ENCODE peak calls at places on chromosomes 3 and 15, in six cellular contexts. One of them, this sample, is unnamed.

GRCh38 chr15:74783072-74783807 is 1.4 kb downstream of the CSK start:
- DNase-seq in NCI-H1436 treated with DMSO at 0.1 percent for 48 hours: no peak
- DNase-seq in stimulated activated CD8-positive, alpha-beta memory T cell treated with anti-CD3 and anti-CD28 coated beads, Interleukin-2, amount 100 ng/mL, for 1 hour: no peak
- DNase-seq in stimulated activated CD4-positive, alpha-beta T cell treated with anti-CD3 and anti-CD28 coated beads, Interleukin-1b, Interleukin-23, amount 100 ng/mL, for 48 hours: no peak
- DNase-seq in HT-29: peak; percentile 55
- DNase-seq in activated CD8-positive, alpha-beta memory T cell treated with anti-CD3 and anti-CD28 coated beads for 48 hours: no peak
- DNase-seq in this sample: peak; percentile 60

GRCh38 chr15:75891895-75892294 is 11.8 kb upstream of the FBXO22 start:
- DNase-seq in NCI-H1436 treated with DMSO at 0.1 percent for 48 hours: no peak
- DNase-seq in stimulated activated CD8-positive, alpha-beta memory T cell treated with anti-CD3 and anti-CD28 coated beads, Interleukin-2, amount 100 ng/mL, for 1 hour: no peak
- DNase-seq in stimulated activated CD4-positive, alpha-beta T cell treated with anti-CD3 and anti-CD28 coated beads, Interleukin-1b, Interleukin-23, amount 100 ng/mL, for 48 hours: no peak
- DNase-seq in HT-29: peak; percentile 14
- DNase-seq in activated CD8-positive, alpha-beta memory T cell treated with anti-CD3 and anti-CD28 coated beads for 48 hours: no peak
- DNase-seq in this sample: no peak

GRCh38 chr3:13299531-13300155 is 120.5 kb downstream of the NUP210 start:
- DNase-seq in NCI-H1436 treated with DMSO at 0.1 percent for 48 hours: no peak
- DNase-seq in stimulated activated CD8-positive, alpha-beta memory T cell treated with anti-CD3 and anti-CD28 coated beads, Interleukin-2, amount 100 ng/mL, for 1 hour: no peak
- DNase-seq in stimulated activated CD4-positive, alpha-beta T cell treated with anti-CD3 and anti-CD28 coated beads, Interleukin-1b, Interleukin-23, amount 100 ng/mL, for 48 hours: no peak
- DNase-seq in HT-29: no peak
- DNase-seq in activated CD8-positive, alpha-beta memory T cell treated with anti-CD3 and anti-CD28 coated beads for 48 hours: no peak
- DNase-seq in this sample: no peak

GRCh38 chr3:71142440-71143161 is 440.9 kb downstream of the FOXP1 start:
- DNase-seq in NCI-H1436 treated with DMSO at 0.1 percent for 48 hours: no peak
- DNase-seq in stimulated activated CD8-positive, alpha-beta memory T cell treated with anti-CD3 and anti-CD28 coated beads, Interleukin-2, amount 100 ng/mL, for 1 hour: no peak
- DNase-seq in stimulated activated CD4-positive, alpha-beta T cell treated with anti-CD3 and anti-CD28 coated beads, Interleukin-1b, Interleukin-23, amount 100 ng/mL, for 48 hours: no peak
- DNase-seq in HT-29: peak; percentile 62
- DNase-seq in activated CD8-positive, alpha-beta memory T cell treated with anti-CD3 and anti-CD28 coated beads for 48 hours: no peak
- DNase-seq in this sample: no peak

GRCh38 chr3:81394656-81395055 is 366.8 kb downstream of the GBE1 start:
- DNase-seq in NCI-H1436 treated with DMSO at 0.1 percent for 48 hours: peak; percentile 34
- DNase-seq in stimulated activated CD8-positive, alpha-beta memory T cell treated with anti-CD3 and anti-CD28 coated beads, Interleukin-2, amount 100 ng/mL, for 1 hour: no peak
- DNase-seq in stimulated activated CD4-positive, alpha-beta T cell treated with anti-CD3 and anti-CD28 coated beads, Interleukin-1b, Interleukin-23, amount 100 ng/mL, for 48 hours: no peak
- DNase-seq in HT-29: no peak
- DNase-seq in activated CD8-positive, alpha-beta memory T cell treated with anti-CD3 and anti-CD28 coated beads for 48 hours: no peak
- DNase-seq in this sample: no peak

GRCh38 chr3:180926526-180926925 is 14.1 kb downstream of the FXR1 start:
- DNase-seq in NCI-H1436 treated with DMSO at 0.1 percent for 48 hours: no peak
- DNase-seq in stimulated activated CD8-positive, alpha-beta memory T cell treated with anti-CD3 and anti-CD28 coated beads, Interleukin-2, amount 100 ng/mL, for 1 hour: no peak
- DNase-seq in stimulated activated CD4-positive, alpha-beta T cell treated with anti-CD3 and anti-CD28 coated beads, Interleukin-1b, Interleukin-23, amount 100 ng/mL, for 48 hours: no peak
- DNase-seq in HT-29: no peak
- DNase-seq in activated CD8-positive, alpha-beta memory T cell treated with anti-CD3 and anti-CD28 coated beads for 48 hours: no peak
- DNase-seq in this sample: no peak

GRCh38 chr3:189624130-189624529 is 7.1 kb upstream of the TP63 start:
- DNase-seq in NCI-H1436 treated with DMSO at 0.1 percent for 48 hours: no peak
- DNase-seq in stimulated activated CD8-positive, alpha-beta memory T cell treated with anti-CD3 and anti-CD28 coated beads, Interleukin-2, amount 100 ng/mL, for 1 hour: no peak
- DNase-seq in stimulated activated CD4-positive, alpha-beta T cell treated with anti-CD3 and anti-CD28 coated beads, Interleukin-1b, Interleukin-23, amount 100 ng/mL, for 48 hours: no peak
- DNase-seq in HT-29: no peak
- DNase-seq in activated CD8-positive, alpha-beta memory T cell treated with anti-CD3 and anti-CD28 coated beads for 48 hours: no peak
- DNase-seq in this sample: no peak

GRCh38 chr3:120418866-120419490 is 31.8 kb downstream of the FSTL1 start:
- DNase-seq in NCI-H1436 treated with DMSO at 0.1 percent for 48 hours: peak; percentile 60
- DNase-seq in stimulated activated CD8-positive, alpha-beta memory T cell treated with anti-CD3 and anti-CD28 coated beads, Interleukin-2, amount 100 ng/mL, for 1 hour: no peak
- DNase-seq in stimulated activated CD4-positive, alpha-beta T cell treated with anti-CD3 and anti-CD28 coated beads, Interleukin-1b, Interleukin-23, amount 100 ng/mL, for 48 hours: no peak
- DNase-seq in HT-29: peak; percentile 88
- DNase-seq in activated CD8-positive, alpha-beta memory T cell treated with anti-CD3 and anti-CD28 coated beads for 48 hours: no peak
- DNase-seq in this sample: no peak

GRCh38 chr3:32593903-32594525 is 23.4 kb upstream of the DYNC1LI1 start:
- DNase-seq in NCI-H1436 treated with DMSO at 0.1 percent for 48 hours: no peak
- DNase-seq in stimulated activated CD8-positive, alpha-beta memory T cell treated with anti-CD3 and anti-CD28 coated beads, Interleukin-2, amount 100 ng/mL, for 1 hour: no peak
- DNase-seq in stimulated activated CD4-positive, alpha-beta T cell treated with anti-CD3 and anti-CD28 coated beads, Interleukin-1b, Interleukin-23, amount 100 ng/mL, for 48 hours: no peak
- DNase-seq in HT-29: no peak
- DNase-seq in activated CD8-positive, alpha-beta memory T cell treated with anti-CD3 and anti-CD28 coated beads for 48 hours: no peak
- DNase-seq in this sample: no peak

GRCh38 chr3:105195260-105195659 is 171.4 kb upstream of the ALCAM start:
- DNase-seq in NCI-H1436 treated with DMSO at 0.1 percent for 48 hours: no peak
- DNase-seq in stimulated activated CD8-positive, alpha-beta memory T cell treated with anti-CD3 and anti-CD28 coated beads, Interleukin-2, amount 100 ng/mL, for 1 hour: no peak
- DNase-seq in stimulated activated CD4-positive, alpha-beta T cell treated with anti-CD3 and anti-CD28 coated beads, Interleukin-1b, Interleukin-23, amount 100 ng/mL, for 48 hours: no peak
- DNase-seq in HT-29: no peak
- DNase-seq in activated CD8-positive, alpha-beta memory T cell treated with anti-CD3 and anti-CD28 coated beads for 48 hours: no peak
- DNase-seq in this sample: no peak

GRCh38 chr3:183356920-183357319 is 71.5 kb downstream of the MCF2L2 start:
- DNase-seq in NCI-H1436 treated with DMSO at 0.1 percent for 48 hours: no peak
- DNase-seq in stimulated activated CD8-positive, alpha-beta memory T cell treated with anti-CD3 and anti-CD28 coated beads, Interleukin-2, amount 100 ng/mL, for 1 hour: no peak
- DNase-seq in stimulated activated CD4-positive, alpha-beta T cell treated with anti-CD3 and anti-CD28 coated beads, Interleukin-1b, Interleukin-23, amount 100 ng/mL, for 48 hours: no peak
- DNase-seq in HT-29: no peak
- DNase-seq in activated CD8-positive, alpha-beta memory T cell treated with anti-CD3 and anti-CD28 coated beads for 48 hours: no peak
- DNase-seq in this sample: no peak

GRCh38 chr3:167983583-167983982 is 112.1 kb downstream of the GOLIM4 start:
- DNase-seq in NCI-H1436 treated with DMSO at 0.1 percent for 48 hours: no peak
- DNase-seq in stimulated activated CD8-positive, alpha-beta memory T cell treated with anti-CD3 and anti-CD28 coated beads, Interleukin-2, amount 100 ng/mL, for 1 hour: no peak
- DNase-seq in stimulated activated CD4-positive, alpha-beta T cell treated with anti-CD3 and anti-CD28 coated beads, Interleukin-1b, Interleukin-23, amount 100 ng/mL, for 48 hours: no peak
- DNase-seq in HT-29: no peak
- DNase-seq in activated CD8-positive, alpha-beta memory T cell treated with anti-CD3 and anti-CD28 coated beads for 48 hours: no peak
- DNase-seq in this sample: no peak

GRCh38 chr3:94413721-94414106 is 350.9 kb downstream of the NSUN3 start:
- DNase-seq in NCI-H1436 treated with DMSO at 0.1 percent for 48 hours: no peak
- DNase-seq in stimulated activated CD8-positive, alpha-beta memory T cell treated with anti-CD3 and anti-CD28 coated beads, Interleukin-2, amount 100 ng/mL, for 1 hour: no peak
- DNase-seq in stimulated activated CD4-positive, alpha-beta T cell treated with anti-CD3 and anti-CD28 coated beads, Interleukin-1b, Interleukin-23, amount 100 ng/mL, for 48 hours: no peak
- DNase-seq in HT-29: no peak
- DNase-seq in activated CD8-positive, alpha-beta memory T cell treated with anti-CD3 and anti-CD28 coated beads for 48 hours: no peak
- DNase-seq in this sample: no peak

GRCh38 chr3:153372326-153372725 is 210.3 kb downstream of the RAP2B start:
- DNase-seq in NCI-H1436 treated with DMSO at 0.1 percent for 48 hours: no peak
- DNase-seq in stimulated activated CD8-positive, alpha-beta memory T cell treated with anti-CD3 and anti-CD28 coated beads, Interleukin-2, amount 100 ng/mL, for 1 hour: no peak
- DNase-seq in stimulated activated CD4-positive, alpha-beta T cell treated with anti-CD3 and anti-CD28 coated beads, Interleukin-1b, Interleukin-23, amount 100 ng/mL, for 48 hours: no peak
- DNase-seq in HT-29: no peak
- DNase-seq in activated CD8-positive, alpha-beta memory T cell treated with anti-CD3 and anti-CD28 coated beads for 48 hours: no peak
- DNase-seq in this sample: no peak

GRCh38 chr3:197482001-197482400 is 73.8 kb downstream of the BDH1 start:
- DNase-seq in NCI-H1436 treated with DMSO at 0.1 percent for 48 hours: no peak
- DNase-seq in stimulated activated CD8-positive, alpha-beta memory T cell treated with anti-CD3 and anti-CD28 coated beads, Interleukin-2, amount 100 ng/mL, for 1 hour: no peak
- DNase-seq in stimulated activated CD4-positive, alpha-beta T cell treated with anti-CD3 and anti-CD28 coated beads, Interleukin-1b, Interleukin-23, amount 100 ng/mL, for 48 hours: no peak
- DNase-seq in HT-29: no peak
- DNase-seq in activated CD8-positive, alpha-beta memory T cell treated with anti-CD3 and anti-CD28 coated beads for 48 hours: no peak
- DNase-seq in this sample: no peak

GRCh38 chr3:60743631-60744164 is 507.6 kb downstream of the FHIT start:
- DNase-seq in NCI-H1436 treated with DMSO at 0.1 percent for 48 hours: no peak
- DNase-seq in stimulated activated CD8-positive, alpha-beta memory T cell treated with anti-CD3 and anti-CD28 coated beads, Interleukin-2, amount 100 ng/mL, for 1 hour: no peak
- DNase-seq in stimulated activated CD4-positive, alpha-beta T cell treated with anti-CD3 and anti-CD28 coated beads, Interleukin-1b, Interleukin-23, amount 100 ng/mL, for 48 hours: no peak
- DNase-seq in HT-29: no peak
- DNase-seq in activated CD8-positive, alpha-beta memory T cell treated with anti-CD3 and anti-CD28 coated beads for 48 hours: no peak
- DNase-seq in this sample: no peak

GRCh38 chr15:73322665-73323373 is 45.9 kb downstream of the HCN4 start:
- DNase-seq in NCI-H1436 treated with DMSO at 0.1 percent for 48 hours: no peak
- DNase-seq in stimulated activated CD8-positive, alpha-beta memory T cell treated with anti-CD3 and anti-CD28 coated beads, Interleukin-2, amount 100 ng/mL, for 1 hour: no peak
- DNase-seq in stimulated activated CD4-positive, alpha-beta T cell treated with anti-CD3 and anti-CD28 coated beads, Interleukin-1b, Interleukin-23, amount 100 ng/mL, for 48 hours: no peak
- DNase-seq in HT-29: no peak
- DNase-seq in activated CD8-positive, alpha-beta memory T cell treated with anti-CD3 and anti-CD28 coated beads for 48 hours: no peak
- DNase-seq in this sample: no peak

GRCh38 chr3:100335137-100335833 is 728 bp downstream of the NIT2 start:
- DNase-seq in NCI-H1436 treated with DMSO at 0.1 percent for 48 hours: no peak
- DNase-seq in stimulated activated CD8-positive, alpha-beta memory T cell treated with anti-CD3 and anti-CD28 coated beads, Interleukin-2, amount 100 ng/mL, for 1 hour: no peak
- DNase-seq in stimulated activated CD4-positive, alpha-beta T cell treated with anti-CD3 and anti-CD28 coated beads, Interleukin-1b, Interleukin-23, amount 100 ng/mL, for 48 hours: peak; percentile 23
- DNase-seq in HT-29: peak; percentile 37
- DNase-seq in activated CD8-positive, alpha-beta memory T cell treated with anti-CD3 and anti-CD28 coated beads for 48 hours: peak; percentile 23
- DNase-seq in this sample: peak; percentile 25

GRCh38 chr3:37123292-37123691 is 51.1 kb downstream of the LRRFIP2 start:
- DNase-seq in NCI-H1436 treated with DMSO at 0.1 percent for 48 hours: no peak
- DNase-seq in stimulated activated CD8-positive, alpha-beta memory T cell treated with anti-CD3 and anti-CD28 coated beads, Interleukin-2, amount 100 ng/mL, for 1 hour: no peak
- DNase-seq in stimulated activated CD4-positive, alpha-beta T cell treated with anti-CD3 and anti-CD28 coated beads, Interleukin-1b, Interleukin-23, amount 100 ng/mL, for 48 hours: no peak
- DNase-seq in HT-29: no peak
- DNase-seq in activated CD8-positive, alpha-beta memory T cell treated with anti-CD3 and anti-CD28 coated beads for 48 hours: no peak
- DNase-seq in this sample: no peak

GRCh38 chr3:152272771-152273242 is 4.1 kb downstream of the MBNL1 start:
- DNase-seq in NCI-H1436 treated with DMSO at 0.1 percent for 48 hours: no peak
- DNase-seq in stimulated activated CD8-positive, alpha-beta memory T cell treated with anti-CD3 and anti-CD28 coated beads, Interleukin-2, amount 100 ng/mL, for 1 hour: no peak
- DNase-seq in stimulated activated CD4-positive, alpha-beta T cell treated with anti-CD3 and anti-CD28 coated beads, Interleukin-1b, Interleukin-23, amount 100 ng/mL, for 48 hours: peak; percentile 60
- DNase-seq in HT-29: no peak
- DNase-seq in activated CD8-positive, alpha-beta memory T cell treated with anti-CD3 and anti-CD28 coated beads for 48 hours: no peak
- DNase-seq in this sample: no peak

GRCh38 chr3:155370198-155370597 is 76.7 kb upstream of the STRIT1 start:
- DNase-seq in NCI-H1436 treated with DMSO at 0.1 percent for 48 hours: no peak
- DNase-seq in stimulated activated CD8-positive, alpha-beta memory T cell treated with anti-CD3 and anti-CD28 coated beads, Interleukin-2, amount 100 ng/mL, for 1 hour: no peak
- DNase-seq in stimulated activated CD4-positive, alpha-beta T cell treated with anti-CD3 and anti-CD28 coated beads, Interleukin-1b, Interleukin-23, amount 100 ng/mL, for 48 hours: no peak
- DNase-seq in HT-29: no peak
- DNase-seq in activated CD8-positive, alpha-beta memory T cell treated with anti-CD3 and anti-CD28 coated beads for 48 hours: no peak
- DNase-seq in this sample: no peak

GRCh38 chr15:76903251-76903681 is 1.9 kb downstream of the SCAPER start:
- DNase-seq in NCI-H1436 treated with DMSO at 0.1 percent for 48 hours: no peak
- DNase-seq in stimulated activated CD8-positive, alpha-beta memory T cell treated with anti-CD3 and anti-CD28 coated beads, Interleukin-2, amount 100 ng/mL, for 1 hour: no peak
- DNase-seq in stimulated activated CD4-positive, alpha-beta T cell treated with anti-CD3 and anti-CD28 coated beads, Interleukin-1b, Interleukin-23, amount 100 ng/mL, for 48 hours: no peak
- DNase-seq in HT-29: peak; percentile 37
- DNase-seq in activated CD8-positive, alpha-beta memory T cell treated with anti-CD3 and anti-CD28 coated beads for 48 hours: no peak
- DNase-seq in this sample: peak; percentile 33

GRCh38 chr3:83523470-83524073 is 1435.2 kb upstream of the CADM2 start:
- DNase-seq in NCI-H1436 treated with DMSO at 0.1 percent for 48 hours: peak; percentile 1
- DNase-seq in stimulated activated CD8-positive, alpha-beta memory T cell treated with anti-CD3 and anti-CD28 coated beads, Interleukin-2, amount 100 ng/mL, for 1 hour: no peak
- DNase-seq in stimulated activated CD4-positive, alpha-beta T cell treated with anti-CD3 and anti-CD28 coated beads, Interleukin-1b, Interleukin-23, amount 100 ng/mL, for 48 hours: no peak
- DNase-seq in HT-29: peak; percentile 20
- DNase-seq in activated CD8-positive, alpha-beta memory T cell treated with anti-CD3 and anti-CD28 coated beads for 48 hours: no peak
- DNase-seq in this sample: no peak

GRCh38 chr3:4687167-4687566 is 194.0 kb downstream of the ITPR1 start:
- DNase-seq in NCI-H1436 treated with DMSO at 0.1 percent for 48 hours: no peak
- DNase-seq in stimulated activated CD8-positive, alpha-beta memory T cell treated with anti-CD3 and anti-CD28 coated beads, Interleukin-2, amount 100 ng/mL, for 1 hour: no peak
- DNase-seq in stimulated activated CD4-positive, alpha-beta T cell treated with anti-CD3 and anti-CD28 coated beads, Interleukin-1b, Interleukin-23, amount 100 ng/mL, for 48 hours: no peak
- DNase-seq in HT-29: no peak
- DNase-seq in activated CD8-positive, alpha-beta memory T cell treated with anti-CD3 and anti-CD28 coated beads for 48 hours: no peak
- DNase-seq in this sample: no peak

GRCh38 chr3:123692041-123692440 is 107.2 kb upstream of the HACD2 start:
- DNase-seq in NCI-H1436 treated with DMSO at 0.1 percent for 48 hours: no peak
- DNase-seq in stimulated activated CD8-positive, alpha-beta memory T cell treated with anti-CD3 and anti-CD28 coated beads, Interleukin-2, amount 100 ng/mL, for 1 hour: no peak
- DNase-seq in stimulated activated CD4-positive, alpha-beta T cell treated with anti-CD3 and anti-CD28 coated beads, Interleukin-1b, Interleukin-23, amount 100 ng/mL, for 48 hours: no peak
- DNase-seq in HT-29: no peak
- DNase-seq in activated CD8-positive, alpha-beta memory T cell treated with anti-CD3 and anti-CD28 coated beads for 48 hours: no peak
- DNase-seq in this sample: no peak

GRCh38 chr3:3798641-3799113 is 554 bp upstream of the LRRN1 start:
- DNase-seq in NCI-H1436 treated with DMSO at 0.1 percent for 48 hours: no peak
- DNase-seq in stimulated activated CD8-positive, alpha-beta memory T cell treated with anti-CD3 and anti-CD28 coated beads, Interleukin-2, amount 100 ng/mL, for 1 hour: peak; percentile 10
- DNase-seq in stimulated activated CD4-positive, alpha-beta T cell treated with anti-CD3 and anti-CD28 coated beads, Interleukin-1b, Interleukin-23, amount 100 ng/mL, for 48 hours: peak; percentile 19
- DNase-seq in HT-29: no peak
- DNase-seq in activated CD8-positive, alpha-beta memory T cell treated with anti-CD3 and anti-CD28 coated beads for 48 hours: no peak
- DNase-seq in this sample: peak; percentile 12

GRCh38 chr3:126124896-126125295 is 41.0 kb upstream of the SLC41A3 start:
- DNase-seq in NCI-H1436 treated with DMSO at 0.1 percent for 48 hours: no peak
- DNase-seq in stimulated activated CD8-positive, alpha-beta memory T cell treated with anti-CD3 and anti-CD28 coated beads, Interleukin-2, amount 100 ng/mL, for 1 hour: no peak
- DNase-seq in stimulated activated CD4-positive, alpha-beta T cell treated with anti-CD3 and anti-CD28 coated beads, Interleukin-1b, Interleukin-23, amount 100 ng/mL, for 48 hours: no peak
- DNase-seq in HT-29: no peak
- DNase-seq in activated CD8-positive, alpha-beta memory T cell treated with anti-CD3 and anti-CD28 coated beads for 48 hours: no peak
- DNase-seq in this sample: no peak

GRCh38 chr3:113214917-113215595 is 3.7 kb downstream of the BOC start:
- DNase-seq in NCI-H1436 treated with DMSO at 0.1 percent for 48 hours: no peak
- DNase-seq in stimulated activated CD8-positive, alpha-beta memory T cell treated with anti-CD3 and anti-CD28 coated beads, Interleukin-2, amount 100 ng/mL, for 1 hour: no peak
- DNase-seq in stimulated activated CD4-positive, alpha-beta T cell treated with anti-CD3 and anti-CD28 coated beads, Interleukin-1b, Interleukin-23, amount 100 ng/mL, for 48 hours: no peak
- DNase-seq in HT-29: no peak
- DNase-seq in activated CD8-positive, alpha-beta memory T cell treated with anti-CD3 and anti-CD28 coated beads for 48 hours: no peak
- DNase-seq in this sample: no peak

GRCh38 chr15:55789066-55789660 is 46.2 kb upstream of the PRTG start:
- DNase-seq in NCI-H1436 treated with DMSO at 0.1 percent for 48 hours: no peak
- DNase-seq in stimulated activated CD8-positive, alpha-beta memory T cell treated with anti-CD3 and anti-CD28 coated beads, Interleukin-2, amount 100 ng/mL, for 1 hour: no peak
- DNase-seq in stimulated activated CD4-positive, alpha-beta T cell treated with anti-CD3 and anti-CD28 coated beads, Interleukin-1b, Interleukin-23, amount 100 ng/mL, for 48 hours: peak; percentile 66
- DNase-seq in HT-29: peak; percentile 36
- DNase-seq in activated CD8-positive, alpha-beta memory T cell treated with anti-CD3 and anti-CD28 coated beads for 48 hours: no peak
- DNase-seq in this sample: no peak

GRCh38 chr3:100111728-100112127 is 2.6 kb downstream of the FILIP1L start:
- DNase-seq in NCI-H1436 treated with DMSO at 0.1 percent for 48 hours: no peak
- DNase-seq in stimulated activated CD8-positive, alpha-beta memory T cell treated with anti-CD3 and anti-CD28 coated beads, Interleukin-2, amount 100 ng/mL, for 1 hour: no peak
- DNase-seq in stimulated activated CD4-positive, alpha-beta T cell treated with anti-CD3 and anti-CD28 coated beads, Interleukin-1b, Interleukin-23, amount 100 ng/mL, for 48 hours: no peak
- DNase-seq in HT-29: no peak
- DNase-seq in activated CD8-positive, alpha-beta memory T cell treated with anti-CD3 and anti-CD28 coated beads for 48 hours: no peak
- DNase-seq in this sample: no peak

GRCh38 chr3:189270248-189270832 is 98.6 kb downstream of the TPRG1 start:
- DNase-seq in NCI-H1436 treated with DMSO at 0.1 percent for 48 hours: peak; percentile 73
- DNase-seq in stimulated activated CD8-positive, alpha-beta memory T cell treated with anti-CD3 and anti-CD28 coated beads, Interleukin-2, amount 100 ng/mL, for 1 hour: no peak
- DNase-seq in stimulated activated CD4-positive, alpha-beta T cell treated with anti-CD3 and anti-CD28 coated beads, Interleukin-1b, Interleukin-23, amount 100 ng/mL, for 48 hours: peak; percentile 46
- DNase-seq in HT-29: peak; percentile 75
- DNase-seq in activated CD8-positive, alpha-beta memory T cell treated with anti-CD3 and anti-CD28 coated beads for 48 hours: no peak
- DNase-seq in this sample: no peak

GRCh38 chr3:13015286-13016082 is 57.7 kb downstream of the IQSEC1 start:
- DNase-seq in NCI-H1436 treated with DMSO at 0.1 percent for 48 hours: no peak
- DNase-seq in stimulated activated CD8-positive, alpha-beta memory T cell treated with anti-CD3 and anti-CD28 coated beads, Interleukin-2, amount 100 ng/mL, for 1 hour: no peak
- DNase-seq in stimulated activated CD4-positive, alpha-beta T cell treated with anti-CD3 and anti-CD28 coated beads, Interleukin-1b, Interleukin-23, amount 100 ng/mL, for 48 hours: peak; percentile 53
- DNase-seq in HT-29: no peak
- DNase-seq in activated CD8-positive, alpha-beta memory T cell treated with anti-CD3 and anti-CD28 coated beads for 48 hours: no peak
- DNase-seq in this sample: peak; percentile 90

GRCh38 chr3:127560051-127560787 is 30.3 kb downstream of the TPRA1 start:
- DNase-seq in NCI-H1436 treated with DMSO at 0.1 percent for 48 hours: no peak
- DNase-seq in stimulated activated CD8-positive, alpha-beta memory T cell treated with anti-CD3 and anti-CD28 coated beads, Interleukin-2, amount 100 ng/mL, for 1 hour: no peak
- DNase-seq in stimulated activated CD4-positive, alpha-beta T cell treated with anti-CD3 and anti-CD28 coated beads, Interleukin-1b, Interleukin-23, amount 100 ng/mL, for 48 hours: no peak
- DNase-seq in HT-29: peak; percentile 17
- DNase-seq in activated CD8-positive, alpha-beta memory T cell treated with anti-CD3 and anti-CD28 coated beads for 48 hours: no peak
- DNase-seq in this sample: no peak

GRCh38 chr3:126432361-126432760 is 37.7 kb downstream of the CFAP100 start:
- DNase-seq in NCI-H1436 treated with DMSO at 0.1 percent for 48 hours: no peak
- DNase-seq in stimulated activated CD8-positive, alpha-beta memory T cell treated with anti-CD3 and anti-CD28 coated beads, Interleukin-2, amount 100 ng/mL, for 1 hour: no peak
- DNase-seq in stimulated activated CD4-positive, alpha-beta T cell treated with anti-CD3 and anti-CD28 coated beads, Interleukin-1b, Interleukin-23, amount 100 ng/mL, for 48 hours: no peak
- DNase-seq in HT-29: no peak
- DNase-seq in activated CD8-positive, alpha-beta memory T cell treated with anti-CD3 and anti-CD28 coated beads for 48 hours: no peak
- DNase-seq in this sample: no peak

GRCh38 chr3:126664591-126665214 is 9.8 kb upstream of the TXNRD3 start:
- DNase-seq in NCI-H1436 treated with DMSO at 0.1 percent for 48 hours: no peak
- DNase-seq in stimulated activated CD8-positive, alpha-beta memory T cell treated with anti-CD3 and anti-CD28 coated beads, Interleukin-2, amount 100 ng/mL, for 1 hour: no peak
- DNase-seq in stimulated activated CD4-positive, alpha-beta T cell treated with anti-CD3 and anti-CD28 coated beads, Interleukin-1b, Interleukin-23, amount 100 ng/mL, for 48 hours: no peak
- DNase-seq in HT-29: no peak
- DNase-seq in activated CD8-positive, alpha-beta memory T cell treated with anti-CD3 and anti-CD28 coated beads for 48 hours: no peak
- DNase-seq in this sample: no peak